ENCODE peak calls at places on chromosomes 16 and 17, in six cellular contexts. A, U, G, T, Q and M are unnamed samples.

GRCh38 chr17:80799553-80800403 is 191.9 kb upstream of the CHMP6 start:
- DNase-seq in A (no peak), U (no peak), G (no peak), T (no peak), Q (no peak), M (no peak)

GRCh38 chr16:3058173-3059030 is 7.0 kb upstream of the IL32 start:
- DNase-seq in A (peak), U (peak), G (peak), T (no peak), Q (peak), M (no peak)

GRCh38 chr16:31215287-31216115 is 1.4 kb downstream of the PYDC1 start:
- DNase-seq in A (peak), U (no peak), G (peak), T (no peak), Q (peak), M (no peak)

GRCh38 chr16:71573387-71574094 is 3.4 kb downstream of the TAT start:
- DNase-seq in A (no peak), U (no peak), G (no peak), T (no peak), Q (no peak), M (no peak)

GRCh38 chr17:6162216-6162615 is 92.0 kb downstream of the WSCD1 start:
- DNase-seq in A (no peak), U (no peak), G (no peak), T (no peak), Q (no peak), M (no peak)

GRCh38 chr17:49567104-49567521 is 8.6 kb upstream of the NXPH3 start:
- DNase-seq in A (no peak), U (no peak), G (no peak), T (no peak), Q (peak), M (no peak)

GRCh38 chr17:48486557-48486956 is 44.3 kb downstream of the HOXB1 start:
- DNase-seq in A (peak), U (no peak), G (no peak), T (no peak), Q (no peak), M (no peak)

GRCh38 chr16:67158637-67159600 is 790 bp downstream of the TRADD start:
- DNase-seq in A (no peak), U (no peak), G (no peak), T (peak), Q (peak), M (no peak)

GRCh38 chr17:40582328-40582901 is 17.1 kb upstream of the CCR7 start:
- DNase-seq in A (no peak), U (no peak), G (no peak), T (no peak), Q (peak), M (peak)

GRCh38 chr17:76542984-76543383 is 3.1 kb downstream of the PRCD start:
- DNase-seq in A (no peak), U (no peak), G (peak), T (no peak), Q (no peak), M (no peak)

GRCh38 chr17:17421346-17422216 is 55.2 kb upstream of the MED9 start:
- DNase-seq in A (no peak), U (no peak), G (no peak), T (no peak), Q (no peak), M (no peak)

GRCh38 chr16:52069866-52070265 is 477.1 kb downstream of the TOX3 start:
- DNase-seq in A (peak), U (no peak), G (no peak), T (no peak), Q (no peak), M (no peak)

GRCh38 chr16:48622456-48623303 is 12.7 kb upstream of the N4BP1 start:
- DNase-seq in A (no peak), U (no peak), G (no peak), T (no peak), Q (no peak), M (no peak)

GRCh38 chr16:83245061-83245460 is 562.7 kb upstream of the HSBP1 start:
- DNase-seq in A (peak), U (no peak), G (no peak), T (no peak), Q (no peak), M (no peak)

GRCh38 chr17:50079334-50080095 is 15.6 kb upstream of the PDK2 start:
- DNase-seq in A (no peak), U (peak), G (no peak), T (no peak), Q (no peak), M (no peak)

GRCh38 chr17:81488276-81488860 is 24.2 kb downstream of the ACTG1 start:
- DNase-seq in A (no peak), U (no peak), G (no peak), T (no peak), Q (peak), M (no peak)

GRCh38 chr17:27343972-27344607 is 50.2 kb downstream of the WSB1 start:
- DNase-seq in A (peak), U (no peak), G (no peak), T (no peak), Q (no peak), M (no peak)